ENCODE peak calls at places on chromosomes 16 and 17, in six cellular contexts. D is HS-27A; N is stimulated activated CD4-positive, alpha-beta T cell treated with anti-CD3 and anti-CD28 coated beads, Interleukin-2, amount 100 ng/mL, for 24 hours; Y is amygdala; G is activated CD4-positive, CD25-positive, alpha-beta regulatory T cell treated with anti-CD3 and anti-CD28 coated beads, Interleukin-2, amount 50 U/mL, for 72 hours; O is mesendoderm. A is an unnamed sample.

GRCh38 chr17:1590747-1591473 is 28.3 kb upstream of the PITPNA start:
- DNase-seq in D (no peak), Y (no peak), O (no peak), G (no peak), N (no peak), A (peak)

GRCh38 chr17:9021985-9022552 is 759 bp downstream of the NTN1 start:
- DNase-seq in Y (no peak), N (peak), G (peak), D (no peak), O (no peak), A (no peak)

GRCh38 chr16:57462209-57462977 is at the start of gene POLR2C:
- DNase-seq in Y (peak), G (peak), D (peak), N (peak), O (peak), A (peak)

GRCh38 chr17:5700791-5701190 is 116.5 kb upstream of the NLRP1 start:
- DNase-seq in D (no peak), O (no peak), G (no peak), Y (no peak), N (no peak), A (no peak)

GRCh38 chr17:46995841-46996571 is 17.0 kb upstream of the RPRML start:
- DNase-seq in Y (no peak), N (no peak), D (peak), O (no peak), G (no peak), A (no peak)

GRCh38 chr17:46773676-46774075 is 44.8 kb downstream of the WNT3 start:
- DNase-seq in G (no peak), D (no peak), O (no peak), N (no peak), Y (no peak), A (no peak)

GRCh38 chr16:56372938-56373337 is 52.4 kb downstream of the AMFR start:
- DNase-seq in Y (no peak), N (no peak), G (no peak), O (no peak), D (no peak), A (no peak)

GRCh38 chr16:70588565-70588964 is 57.8 kb upstream of the IL34 start:
- DNase-seq in D (no peak), O (no peak), Y (no peak), N (no peak), G (no peak), A (no peak)

GRCh38 chr16:12110361-12111107 is 134.0 kb downstream of the SNX29 start:
- DNase-seq in G (no peak), N (no peak), O (no peak), Y (no peak), D (no peak), A (no peak)

GRCh38 chr17:44108440-44109311 is 14.8 kb downstream of the HDAC5 start:
- DNase-seq in Y (no peak), O (no peak), D (peak), N (no peak), G (no peak), A (peak)

GRCh38 chr16:59719121-59719520 is 985.0 kb upstream of the GOT2 start:
- DNase-seq in Y (no peak), O (no peak), D (no peak), N (no peak), G (no peak), A (no peak)

GRCh38 chr17:73151888-73152633 is 12.7 kb upstream of the SSTR2 start:
- DNase-seq in Y (no peak), G (no peak), N (no peak), O (no peak), D (no peak), A (no peak)

GRCh38 chr16:576197-576822 is 6.5 kb downstream of the PIGQ start:
- DNase-seq in O (no peak), D (no peak), Y (no peak), N (no peak), G (no peak), A (no peak)

GRCh38 chr16:73067671-73068545 is 20.0 kb upstream of the ZFHX3 start:
- DNase-seq in Y (no peak), N (no peak), O (no peak), D (no peak), G (no peak), A (no peak)

GRCh38 chr17:34177642-34178041 is 77.4 kb upstream of the CCL2 start:
- DNase-seq in Y (no peak), O (no peak), G (no peak), D (no peak), N (no peak), A (no peak)

GRCh38 chr16:46757339-46758050 is 9.4 kb upstream of the MYLK3 start:
- DNase-seq in O (peak), N (no peak), G (no peak), Y (no peak), D (no peak), A (no peak)